ENCODE peak calls at places on chromosomes 5 and 9, in seven cellular contexts. D is psoas muscle, F is Calu3, E is hepatocyte, M is fibroblast of pulmonary artery, O is chondrocyte, T is endothelial cell. S is an unnamed sample.

GRCh38 chr9:90344013-90344412 is 298.6 kb downstream of the DIRAS2 start:
- DNase-seq in T (no peak), F (no peak), M (peak; percentile 84), D (no peak), O (no peak), E (no peak), S (no peak)

GRCh38 chr9:108543251-108543768 is 312.5 kb downstream of the ACTL7B start:
- DNase-seq in D (no peak), O (no peak), E (peak; percentile 58), T (no peak), F (peak; percentile 26), M (no peak), S (peak; percentile 84)

GRCh38 chr9:109181284-109181683 is 14.2 kb upstream of the FRRS1L start:
- DNase-seq in D (no peak), O (no peak), E (no peak), T (no peak), M (no peak), F (no peak), S (no peak)

GRCh38 chr9:116020146-116020545 is 133.4 kb upstream of the PAPPA start:
- DNase-seq in D (no peak), T (no peak), M (no peak), E (no peak), O (no peak), F (no peak), S (no peak)

GRCh38 chr9:20981486-20981885 is 50.0 kb downstream of the HACD4 start:
- DNase-seq in M (peak; percentile 79), D (no peak), O (no peak), T (no peak), E (peak; percentile 13), F (no peak), S (no peak)

GRCh38 chr9:106643211-106643930 is 219.6 kb upstream of the ZNF462 start:
- DNase-seq in D (no peak), O (no peak), F (no peak), E (no peak), M (no peak), T (no peak), S (no peak)

GRCh38 chr5:66312291-66312690 is 168.2 kb downstream of the SREK1 start:
- DNase-seq in F (no peak), O (no peak), M (no peak), D (no peak), T (no peak), E (no peak), S (no peak)

GRCh38 chr5:157217289-157218024 is 36.8 kb downstream of the ITK start:
- DNase-seq in E (no peak), F (no peak), T (no peak), D (no peak), M (no peak), O (no peak), S (no peak)

GRCh38 chr5:15640116-15640515 is 140.1 kb downstream of the FBXL7 start:
- DNase-seq in T (no peak), F (no peak), M (no peak), E (no peak), D (no peak), O (no peak), S (no peak)

GRCh38 chr9:137787786-137788505 is 89.6 kb upstream of the CACNA1B start:
- DNase-seq in O (peak; percentile 86), F (no peak), E (no peak), T (no peak), D (no peak), M (no peak), S (no peak)

GRCh38 chr9:115400801-115401200 is 282.8 kb upstream of the TNC start:
- DNase-seq in T (no peak), M (no peak), F (no peak), O (no peak), D (no peak), E (no peak), S (no peak)

GRCh38 chr9:114930063-114930812 is at the start of gene TNFSF8:
- DNase-seq in M (no peak), D (peak; percentile 53), E (no peak), O (no peak), F (no peak), T (no peak), S (no peak)

GRCh38 chr5:145936401-145937131 is at the start of gene SH3RF2:
- DNase-seq in F (peak; percentile 76), E (peak; percentile 85), D (peak; percentile 81), O (peak; percentile 92), T (peak; percentile 49), M (peak; percentile 64), S (peak; percentile 98)

GRCh38 chr5:132771559-132771998 is 5.5 kb downstream of the SEPTIN8 start:
- DNase-seq in M (peak; percentile 79), O (peak; percentile 42), D (no peak), F (no peak), E (no peak), T (no peak), S (peak; percentile 89)

GRCh38 chr5:10656176-10656830 is 92.4 kb downstream of the ANKRD33B start:
- DNase-seq in T (no peak), M (no peak), E (no peak), F (no peak), O (no peak), D (no peak), S (no peak)

GRCh38 chr5:150075806-150076205 is 10.5 kb downstream of the CSF1R start:
- DNase-seq in F (no peak), T (no peak), D (peak; percentile 32), E (no peak), M (no peak), O (peak; percentile 38), S (peak; percentile 43)

GRCh38 chr5:150079655-150080461 is 6.5 kb downstream of the CSF1R start:
- DNase-seq in O (no peak), F (no peak), E (no peak), T (no peak), M (no peak), D (peak; percentile 35), S (peak; percentile 38)

GRCh38 chr5:150078802-150079654 is 7.3 kb downstream of the CSF1R start:
- DNase-seq in M (no peak), T (no peak), E (no peak), F (no peak), O (no peak), D (peak; percentile 45), S (peak; percentile 29)

GRCh38 chr5:150077060-150077459 is 9.3 kb downstream of the CSF1R start:
- DNase-seq in T (no peak), D (no peak), O (no peak), E (no peak), M (no peak), F (no peak), S (peak; percentile 31)

DNA sequence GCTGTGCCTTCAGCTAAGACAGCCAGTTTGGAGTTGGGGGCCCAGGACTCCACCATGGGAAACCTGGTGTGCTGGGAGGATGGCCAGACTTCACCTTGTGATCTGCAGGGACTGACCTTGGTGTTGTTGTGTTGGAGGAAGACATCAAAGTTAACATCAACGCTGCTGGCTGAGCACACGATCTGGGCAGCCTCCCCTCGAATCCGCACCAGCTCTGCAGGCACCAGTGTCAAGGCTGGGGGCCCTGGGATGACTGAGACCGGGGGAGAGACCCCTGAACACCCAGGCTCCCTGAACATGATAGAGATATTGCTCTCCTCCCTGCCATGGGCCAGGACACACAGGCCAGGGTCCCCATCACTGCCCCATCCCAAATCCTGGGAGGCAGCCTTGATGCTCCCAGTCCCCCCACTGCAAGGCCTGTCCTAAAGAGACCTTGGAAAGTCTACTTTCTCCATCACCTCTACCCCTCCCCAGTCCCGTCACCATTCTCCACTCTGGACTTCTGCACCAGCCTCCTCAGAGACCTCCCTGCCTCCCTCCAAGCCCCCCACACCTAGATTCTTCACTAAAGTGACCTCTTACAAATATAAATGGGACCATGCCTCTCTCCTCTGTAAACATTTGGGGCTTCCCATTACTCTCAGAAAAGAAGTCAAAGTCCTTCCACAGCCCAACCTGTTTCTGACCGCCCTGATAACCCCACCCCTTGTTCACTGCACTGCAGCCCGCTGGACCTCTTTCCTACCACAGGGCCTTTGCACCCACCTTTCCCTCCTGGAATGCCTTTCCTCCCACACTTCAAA is 8.2 kb downstream of the CSF1R start:
- DNase-seq in M (no peak), D (peak; percentile 31), O (no peak), T (no peak), F (no peak), E (no peak), S (peak; percentile 35)
- TF ChIP-seq CTCF in M (no peak), D (no peak), O (no peak), T (no peak), F (no peak), E (no peak), S (no peak)

GRCh38 chr9:19119241-19119640 is 8.1 kb downstream of the PLIN2 start:
- DNase-seq in F (no peak), D (no peak), E (no peak), M (no peak), O (no peak), T (no peak), S (no peak)
- TF ChIP-seq CTCF in F (no peak), D (no peak), E (no peak), M (no peak), O (no peak), T (no peak), S (no peak)

DNA sequence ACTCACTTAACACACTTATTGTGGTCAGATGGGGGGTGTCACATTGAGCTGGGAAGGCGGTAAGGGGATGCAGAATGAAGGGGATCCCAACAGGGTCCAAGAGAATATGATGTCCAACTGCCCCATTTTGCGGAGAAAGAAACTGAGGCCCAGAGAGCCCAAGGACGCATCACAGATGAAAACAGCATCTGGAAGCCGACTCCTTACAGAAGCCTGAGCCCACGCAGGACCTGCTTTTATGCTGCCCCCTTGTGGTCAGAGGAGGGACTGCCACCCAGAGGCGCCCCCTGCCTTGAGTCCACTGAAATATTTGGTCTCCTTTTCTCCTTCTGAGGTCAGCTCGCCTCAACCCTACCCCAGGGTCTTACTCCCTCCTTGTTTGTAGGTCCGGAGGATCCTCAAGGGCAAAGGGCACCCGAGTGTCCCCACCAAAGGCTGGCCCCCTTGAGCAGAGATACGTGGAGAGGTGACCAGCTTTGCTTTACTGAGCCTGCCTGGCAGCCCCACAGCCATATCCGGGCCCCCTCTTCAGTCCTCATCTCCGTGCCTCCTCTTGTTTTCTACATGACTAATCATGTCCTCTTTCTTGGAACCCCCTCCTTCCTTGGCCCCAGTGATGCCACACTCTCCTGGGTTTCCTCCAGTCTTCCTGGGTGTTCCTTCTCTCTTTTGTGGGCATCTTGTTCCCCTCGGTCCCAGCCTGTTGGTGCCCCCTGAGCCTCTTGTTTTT is 30.0 kb upstream of the TTLL11 start:
- DNase-seq in O (no peak), T (peak; percentile 86), F (peak; percentile 70), M (peak; percentile 80), D (peak; percentile 85), E (peak; percentile 79), S (peak; percentile 95)
- TF ChIP-seq CTCF in O (peak; percentile 98), T (peak; percentile 98), F (peak; percentile 85), M (no peak), D (peak; percentile 97), E (peak; percentile 93), S (peak; percentile 99)

GRCh38 chr9:134168731-134169130 is 4.4 kb upstream of the RNU6ATAC start:
- DNase-seq in D (no peak), T (no peak), F (no peak), E (no peak), O (no peak), M (peak; percentile 8), S (peak; percentile 81)
- TF ChIP-seq CTCF in D (no peak), T (peak; percentile 54), F (no peak), E (peak; percentile 16), O (peak; percentile 47), M (peak; percentile 8), S (peak; percentile 64)

S was measured in endodermal cell.